ENCODE peak calls at places on chromosomes 2 and 18, in five cellular contexts. One of them, this sample, is unnamed.

GRCh38 chr2:44713170-44713569 is 228.3 kb upstream of the SIX3 start:
- DNase-seq in GM12878: peak
- DNase-seq in K562: no peak
- DNase-seq in SK-N-SH: peak
- DNase-seq in HepG2: no peak
- DNase-seq in this sample: no peak

GRCh38 chr2:180001726-180002125 is 5.4 kb downstream of the CWC22 start:
- DNase-seq in HepG2: no peak
- DNase-seq in K562: no peak
- DNase-seq in GM12878: no peak
- DNase-seq in SK-N-SH: no peak
- DNase-seq in this sample: no peak

GRCh38 chr2:60268032-60268431 is 285.4 kb downstream of the BCL11A start:
- DNase-seq in SK-N-SH: no peak
- DNase-seq in GM12878: no peak
- DNase-seq in HepG2: no peak
- DNase-seq in K562: no peak
- DNase-seq in this sample: no peak

GRCh38 chr2:43169091-43169936 is 57.1 kb downstream of the ZFP36L2 start:
- DNase-seq in SK-N-SH: no peak
- DNase-seq in HepG2: no peak
- DNase-seq in GM12878: peak
- DNase-seq in K562: peak
- DNase-seq in this sample: no peak

GRCh38 chr18:10230072-10230471 is 224.4 kb upstream of the APCDD1 start:
- DNase-seq in SK-N-SH: no peak
- DNase-seq in GM12878: no peak
- DNase-seq in HepG2: peak
- DNase-seq in K562: no peak
- DNase-seq in this sample: peak

GRCh38 chr18:69580107-69580506 is 179.4 kb downstream of the DOK6 start:
- DNase-seq in SK-N-SH: no peak
- DNase-seq in HepG2: peak
- DNase-seq in K562: no peak
- DNase-seq in GM12878: peak
- DNase-seq in this sample: no peak

GRCh38 chr2:238021327-238021726 is 39.5 kb upstream of the SCLY start:
- DNase-seq in GM12878: no peak
- DNase-seq in SK-N-SH: no peak
- DNase-seq in HepG2: no peak
- DNase-seq in K562: no peak
- DNase-seq in this sample: no peak

GRCh38 chr2:30239308-30240161 is 8.2 kb downstream of the LBH start:
- DNase-seq in GM12878: no peak
- DNase-seq in SK-N-SH: peak
- DNase-seq in HepG2: peak
- DNase-seq in K562: peak
- DNase-seq in this sample: peak

GRCh38 chr18:9249254-9249653 is 85.3 kb upstream of the TWSG1 start:
- DNase-seq in GM12878: no peak
- DNase-seq in K562: no peak
- DNase-seq in SK-N-SH: no peak
- DNase-seq in HepG2: no peak
- DNase-seq in this sample: no peak

GRCh38 chr2:10408649-10409579 is 39.2 kb downstream of the ODC1 start:
- DNase-seq in HepG2: peak
- DNase-seq in GM12878: peak
- DNase-seq in SK-N-SH: peak
- DNase-seq in K562: peak
- DNase-seq in this sample: peak

GRCh38 chr2:112881217-112882000 is 29.6 kb upstream of the IL37 start:
- DNase-seq in K562: peak
- DNase-seq in GM12878: peak
- DNase-seq in SK-N-SH: no peak
- DNase-seq in HepG2: peak
- DNase-seq in this sample: peak

GRCh38 chr2:95277246-95277906 is 3.1 kb downstream of the PROM2 start:
- DNase-seq in SK-N-SH: no peak
- DNase-seq in K562: peak
- DNase-seq in HepG2: peak
- DNase-seq in GM12878: no peak
- DNase-seq in this sample: peak

GRCh38 chr2:10231551-10232085 is 71.1 kb upstream of the HPCAL1 start:
- DNase-seq in GM12878: no peak
- DNase-seq in HepG2: no peak
- DNase-seq in SK-N-SH: no peak
- DNase-seq in K562: no peak
- DNase-seq in this sample: no peak

DNA sequence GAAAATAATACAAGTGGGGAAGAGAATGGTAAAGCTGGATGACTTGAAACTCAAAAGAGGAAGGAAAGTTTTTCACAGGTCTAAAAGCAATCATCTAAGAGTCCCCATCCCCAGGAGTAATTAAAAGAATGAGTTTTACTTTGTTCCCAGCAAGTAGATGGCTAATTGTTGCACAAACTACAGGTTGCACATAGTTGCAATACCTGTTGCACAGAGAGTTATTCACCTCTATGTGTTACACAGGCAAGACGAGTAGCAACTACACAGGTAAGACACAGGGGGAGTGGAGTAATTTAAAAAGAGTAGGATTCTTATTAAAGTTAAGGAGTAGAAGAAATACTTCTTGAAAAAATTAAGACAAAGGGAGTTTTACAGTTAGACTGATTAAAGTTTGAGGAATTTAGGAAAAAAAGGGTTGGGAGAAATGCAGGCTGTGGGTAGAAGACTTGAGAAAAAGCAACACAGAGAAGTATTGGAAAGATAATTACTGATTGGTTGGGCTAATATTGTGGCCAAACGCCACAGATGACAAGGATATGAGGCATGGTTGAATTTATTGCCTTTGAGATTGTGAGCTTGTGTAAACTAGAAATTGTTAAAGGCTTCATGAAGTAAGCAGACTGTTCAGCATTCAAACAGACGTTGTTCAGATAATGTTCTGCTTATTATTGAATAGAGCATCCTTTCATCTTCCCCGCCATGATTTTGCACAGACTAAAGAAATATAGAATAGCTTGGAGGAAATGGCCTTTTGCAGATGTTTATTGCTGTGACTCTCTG is 699.3 kb downstream of the NR4A2 start:
- DNase-seq in K562: no peak
- DNase-seq in GM12878: no peak
- DNase-seq in SK-N-SH: no peak
- DNase-seq in HepG2: no peak
- DNase-seq in this sample: no peak
- TF ChIP-seq ZBTB33 in K562: no peak
- TF ChIP-seq ZBTB33 in GM12878: no peak
- TF ChIP-seq ZBTB33 in SK-N-SH: no peak
- TF ChIP-seq ZBTB33 in HepG2: no peak
- TF ChIP-seq ZBTB33 in this sample: no peak

DNA sequence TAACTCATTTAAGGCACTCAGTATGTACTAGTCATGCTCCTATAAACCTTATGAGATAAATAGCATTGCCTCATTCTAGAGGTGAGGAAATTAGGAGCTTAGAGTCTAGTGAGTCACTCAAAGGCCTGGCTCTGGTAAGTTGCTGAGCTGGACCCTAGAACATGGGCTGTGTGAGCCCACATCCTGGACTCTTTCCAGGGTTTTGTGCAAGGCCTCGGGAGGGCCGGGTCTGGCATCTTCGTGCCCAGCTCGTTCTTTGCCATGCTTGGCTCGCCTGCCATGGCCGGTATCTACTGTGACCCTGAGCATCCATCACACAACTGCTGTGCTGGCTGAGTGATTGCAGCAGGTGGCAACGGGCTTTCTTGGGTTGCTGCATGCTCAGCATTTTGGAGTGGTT is 168.0 kb downstream of the LPIN1 start:
- DNase-seq in GM12878: no peak
- DNase-seq in SK-N-SH: no peak
- DNase-seq in HepG2: no peak
- DNase-seq in K562: no peak
- DNase-seq in this sample: no peak
- TF ChIP-seq ZBTB33 in GM12878: no peak
- TF ChIP-seq ZBTB33 in SK-N-SH: no peak
- TF ChIP-seq ZBTB33 in HepG2: no peak
- TF ChIP-seq ZBTB33 in K562: no peak
- TF ChIP-seq ZBTB33 in this sample: no peak

GRCh38 chr18:12038082-12038660 is 55.5 kb upstream of the ANKRD62 start:
- DNase-seq in SK-N-SH: peak
- DNase-seq in HepG2: no peak
- DNase-seq in GM12878: no peak
- DNase-seq in K562: no peak
- DNase-seq in this sample: no peak

GRCh38 chr18:12036201-12036751 is 55.0 kb downstream of the IMPA2 start:
- DNase-seq in HepG2: no peak
- DNase-seq in K562: no peak
- DNase-seq in GM12878: no peak
- DNase-seq in SK-N-SH: no peak
- DNase-seq in this sample: no peak

GRCh38 chr18:12035481-12035880 is 54.2 kb downstream of the IMPA2 start:
- DNase-seq in HepG2: no peak
- DNase-seq in SK-N-SH: no peak
- DNase-seq in GM12878: no peak
- DNase-seq in K562: no peak
- DNase-seq in this sample: no peak

GRCh38 chr18:12041561-12041960 is 52.1 kb upstream of the ANKRD62 start:
- DNase-seq in SK-N-SH: no peak
- DNase-seq in K562: no peak
- DNase-seq in HepG2: no peak
- DNase-seq in GM12878: no peak
- DNase-seq in this sample: no peak

GRCh38 chr18:12038661-12039417 is 54.8 kb upstream of the ANKRD62 start:
- DNase-seq in K562: peak
- DNase-seq in GM12878: no peak
- DNase-seq in SK-N-SH: peak
- DNase-seq in HepG2: peak
- DNase-seq in this sample: peak
- TF ChIP-seq ZBTB33 in K562: no peak
- TF ChIP-seq ZBTB33 in GM12878: no peak
- TF ChIP-seq ZBTB33 in SK-N-SH: no peak
- TF ChIP-seq ZBTB33 in HepG2: peak
- TF ChIP-seq ZBTB33 in this sample: no peak

GRCh38 chr2:26730950-26731349 is 33.1 kb upstream of the SLC35F6 start:
- DNase-seq in HepG2: no peak
- DNase-seq in SK-N-SH: no peak
- DNase-seq in K562: no peak
- DNase-seq in GM12878: no peak
- DNase-seq in this sample: no peak

GRCh38 chr2:26729311-26729710 is 34.8 kb upstream of the SLC35F6 start:
- DNase-seq in HepG2: no peak
- DNase-seq in K562: no peak
- DNase-seq in GM12878: no peak
- DNase-seq in SK-N-SH: no peak
- DNase-seq in this sample: no peak

GRCh38 chr2:26732446-26732845 is 31.6 kb upstream of the SLC35F6 start:
- DNase-seq in GM12878: no peak
- DNase-seq in SK-N-SH: peak
- DNase-seq in K562: no peak
- DNase-seq in HepG2: no peak
- DNase-seq in this sample: no peak

GRCh38 chr2:26731714-26732113 is 32.4 kb upstream of the SLC35F6 start:
- DNase-seq in K562: no peak
- DNase-seq in GM12878: no peak
- DNase-seq in SK-N-SH: peak
- DNase-seq in HepG2: no peak
- DNase-seq in this sample: no peak

DNA sequence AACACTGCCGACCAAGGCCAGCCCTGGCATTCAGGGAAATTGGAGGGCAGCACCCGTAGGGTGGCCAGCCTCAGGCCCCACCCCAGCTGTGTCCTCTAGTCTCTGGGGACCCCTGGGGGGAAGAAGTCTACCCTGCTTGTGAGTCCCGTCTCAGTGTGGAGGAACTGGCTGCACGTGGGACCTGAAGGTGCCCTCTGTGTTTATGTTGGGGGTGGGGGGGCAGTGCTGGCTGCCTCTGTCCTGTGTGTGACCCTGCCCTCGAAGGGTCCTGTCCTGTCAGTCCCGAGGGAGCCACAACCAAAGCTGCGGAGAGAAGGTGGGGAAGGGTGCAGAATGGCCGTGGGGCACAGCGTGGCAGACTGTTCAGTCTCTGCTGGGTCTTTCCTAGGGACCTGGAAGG is 33.5 kb upstream of the SLC35F6 start:
- DNase-seq in GM12878: no peak
- DNase-seq in K562: no peak
- DNase-seq in HepG2: no peak
- DNase-seq in SK-N-SH: no peak
- DNase-seq in this sample: no peak
- TF ChIP-seq ZBTB33 in GM12878: no peak
- TF ChIP-seq ZBTB33 in K562: no peak
- TF ChIP-seq ZBTB33 in HepG2: no peak
- TF ChIP-seq ZBTB33 in SK-N-SH: no peak
- TF ChIP-seq ZBTB33 in this sample: no peak